ENCODE peak calls at places on chromosomes 12 and 14, in four cellular contexts. B, S, M and J are unnamed samples.

GRCh38 chr14:90383731-90384542 is 12.9 kb upstream of the CALM1 start:
- DNase-seq in B (peak), S (peak), M (peak), J (peak)

GRCh38 chr12:16939871-16940306 is 333.9 kb upstream of the LMO3 start:
- DNase-seq in B (peak), S (no peak), M (peak), J (peak)

GRCh38 chr14:29463727-29464370 is 463.8 kb downstream of the PRKD1 start:
- DNase-seq in B (no peak), S (no peak), M (no peak), J (no peak)

GRCh38 chr14:75522224-75522764 is at the start of gene BATF:
- DNase-seq in B (peak), S (no peak), M (no peak), J (peak)

GRCh38 chr14:70257526-70257925 is 68.8 kb upstream of the SLC8A3 start:
- DNase-seq in B (no peak), S (no peak), M (peak), J (peak)

GRCh38 chr12:123105427-123105826 is 45.5 kb downstream of the PITPNM2 start:
- DNase-seq in B (no peak), S (no peak), M (no peak), J (no peak)

GRCh38 chr14:51715742-51716141 is 64.0 kb downstream of the FRMD6 start:
- DNase-seq in B (no peak), S (no peak), M (no peak), J (no peak)

GRCh38 chr12:104742551-104742961 is 215.5 kb downstream of the SLC41A2 start:
- DNase-seq in B (peak), S (no peak), M (no peak), J (no peak)

GRCh38 chr14:28763914-28764848 is 2.4 kb upstream of the FOXG1 start:
- DNase-seq in B (no peak), S (no peak), M (peak), J (no peak)

GRCh38 chr12:790253-790563 is 37.8 kb downstream of the WNK1 start:
- DNase-seq in B (no peak), S (no peak), M (no peak), J (no peak)

GRCh38 chr12:12461281-12461922 is 101.3 kb downstream of the DUSP16 start:
- DNase-seq in B (no peak), S (no peak), M (no peak), J (no peak)

GRCh38 chr12:11694528-11694927 is 45.1 kb downstream of the ETV6 start:
- DNase-seq in B (no peak), S (no peak), M (no peak), J (no peak)

GRCh38 chr12:17108877-17109520 is 503.0 kb upstream of the LMO3 start:
- DNase-seq in B (no peak), S (no peak), M (no peak), J (no peak)

GRCh38 chr12:51351913-51352532 is 5.5 kb upstream of the CELA1 start:
- DNase-seq in B (no peak), S (no peak), M (peak), J (peak)

GRCh38 chr12:121626087-121626852 is at the start of gene ORAI1:
- DNase-seq in B (peak), S (peak), M (peak), J (peak)
- TF ChIP-seq POLR2AphosphoS5 in B (peak), S (no peak), M (peak), J (peak)

DNA sequence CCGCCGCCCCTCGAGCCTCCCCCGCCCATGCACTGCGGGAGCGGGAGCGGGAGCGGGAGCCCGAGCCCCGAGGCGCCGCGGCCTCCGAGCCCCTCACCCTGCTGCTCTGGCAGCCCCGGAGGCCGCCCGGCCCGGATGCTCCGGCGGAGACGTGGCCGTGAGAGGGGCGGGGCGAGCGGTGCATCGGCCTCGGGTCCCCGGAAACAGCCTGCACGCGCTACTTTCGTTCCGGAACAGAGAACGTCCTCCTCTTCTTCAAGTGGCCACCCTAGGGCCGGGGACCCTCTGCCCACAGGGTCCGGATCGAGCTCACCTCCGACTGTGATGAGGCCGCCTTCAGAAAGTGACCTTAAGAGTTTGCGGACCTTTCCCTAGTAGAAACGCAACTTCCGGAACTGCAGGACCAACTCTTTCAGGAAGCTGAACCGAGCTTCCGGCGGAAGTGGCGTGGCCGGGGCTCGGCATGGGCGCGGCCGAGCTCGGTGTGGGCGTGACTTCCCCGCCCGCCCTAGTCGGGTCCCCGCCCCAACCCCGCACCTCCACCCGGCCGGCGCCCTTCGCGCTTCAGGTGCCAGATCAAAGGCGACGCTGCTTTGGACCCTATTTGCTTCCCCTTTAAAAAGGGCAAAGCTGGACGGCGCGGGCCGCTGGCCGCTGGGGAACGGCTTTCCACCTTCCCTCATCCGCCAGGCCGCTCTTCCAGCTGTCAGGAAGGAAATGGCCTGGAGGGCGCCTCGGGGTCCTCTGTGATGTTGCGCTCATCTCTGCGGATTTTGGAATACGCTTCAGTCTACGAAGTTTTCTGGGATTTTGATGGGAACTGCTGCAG is at the start of gene GOLGA3:
- DNase-seq in B (peak), S (peak), M (peak), J (peak)
- TF ChIP-seq POLR2A in B (no peak), S (peak), M (peak), J (peak)

GRCh38 chr14:94907626-94908261 is 137.8 kb upstream of the GSC start:
- DNase-seq in B (no peak), S (no peak), M (no peak), J (no peak)
- H3K4me3 ChIP-seq in B (no peak), S (no peak), M (no peak), J (no peak)

GRCh38 chr12:95146767-95147166 is 70.5 kb downstream of the FGD6 start:
- DNase-seq in B (no peak), S (no peak), M (no peak), J (no peak)

GRCh38 chr12:95147836-95148235 is 69.4 kb downstream of the FGD6 start:
- DNase-seq in B (no peak), S (no peak), M (no peak), J (no peak)

GRCh38 chr12:95141305-95141704 is 67.9 kb upstream of the NR2C1 start:
- DNase-seq in B (no peak), S (no peak), M (no peak), J (no peak)

GRCh38 chr12:95142752-95143151 is 69.3 kb upstream of the NR2C1 start:
- DNase-seq in B (no peak), S (no peak), M (no peak), J (no peak)

DNA sequence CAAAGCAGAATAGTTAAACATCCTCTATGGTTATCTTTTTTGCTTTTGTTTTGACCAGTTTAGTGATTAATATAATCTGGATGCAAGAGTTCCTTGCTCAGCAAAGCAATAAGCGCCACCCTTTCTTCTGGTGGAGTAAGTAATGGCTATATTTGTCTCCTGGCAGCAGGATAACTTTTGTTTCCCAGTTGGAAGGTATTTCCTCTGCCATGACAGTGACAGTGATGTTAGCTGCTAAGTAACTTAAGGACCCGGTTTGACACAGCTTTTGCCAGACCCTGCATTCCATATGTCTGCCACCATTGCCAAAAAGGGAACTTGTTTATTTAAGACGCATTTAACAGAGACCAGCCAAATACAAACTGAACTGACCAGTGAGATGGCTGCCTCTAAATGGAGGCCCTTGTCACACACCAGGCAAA is 70.4 kb upstream of the NR2C1 start:
- DNase-seq in B (no peak), S (no peak), M (no peak), J (no peak)
- TF ChIP-seq POLR2AphosphoS5 in B (peak), S (no peak), M (no peak), J (no peak)

DNA sequence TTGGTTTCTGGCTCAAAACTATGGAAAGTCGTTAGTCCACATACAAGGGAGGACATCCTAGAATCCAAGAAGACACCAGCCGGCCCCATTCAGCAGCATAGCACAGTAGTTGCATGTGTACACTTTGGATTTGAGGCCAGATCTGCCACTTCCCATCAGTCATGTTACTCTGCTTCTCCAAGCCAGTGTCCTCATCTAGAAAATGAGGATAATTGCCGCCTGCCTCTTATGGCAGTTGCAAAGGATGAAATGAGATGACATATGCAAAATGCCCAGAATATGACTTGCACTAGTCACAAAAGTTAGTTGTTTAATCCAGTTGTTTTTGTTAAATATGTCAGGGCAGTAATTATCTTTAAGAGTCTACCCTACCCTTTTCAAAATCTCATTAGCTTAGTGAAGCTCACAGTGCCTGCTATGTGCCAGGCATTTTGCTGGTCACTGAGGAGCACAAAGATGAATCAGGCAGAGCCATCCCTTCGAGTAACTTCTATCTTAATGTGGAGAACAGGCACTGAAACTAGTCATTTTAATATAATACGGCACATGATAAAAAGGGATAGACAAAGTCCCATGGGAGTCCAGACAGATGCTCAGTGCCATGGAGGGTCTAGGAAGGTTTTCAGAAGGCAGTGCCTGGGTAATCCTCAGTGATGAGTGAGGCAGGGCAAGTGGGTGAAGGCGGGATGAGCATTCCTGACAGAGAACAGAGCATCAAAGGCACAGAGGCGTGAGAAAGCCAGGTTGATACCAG is 6.6 kb upstream of the KRT76 start:
- DNase-seq in B (no peak), S (no peak), M (no peak), J (no peak)
- TF ChIP-seq POLR2A in B (no peak), S (no peak), M (no peak), J (no peak)